ENCODE peak calls at places on chromosomes 5 and 9, in five cellular contexts. One of them, this sample, is unnamed.

GRCh38 chr5:147509710-147510651 is at the start of gene DPYSL3:
- DNase-seq in neural progenitor cell: peak; percentile 93
- DNase-seq in lower leg skin: peak; percentile 51
- DNase-seq in glutamatergic neuron: peak; percentile 84
- DNase-seq in GM13976: peak; percentile 21
- DNase-seq in this sample: peak; percentile 27

GRCh38 chr9:4538621-4539020 is 48.4 kb downstream of the SLC1A1 start:
- DNase-seq in glutamatergic neuron: no peak
- DNase-seq in neural progenitor cell: no peak
- DNase-seq in lower leg skin: no peak
- DNase-seq in GM13976: no peak
- DNase-seq in this sample: no peak

GRCh38 chr5:39629946-39630345 is 205.2 kb upstream of the DAB2 start:
- DNase-seq in GM13976: no peak
- DNase-seq in glutamatergic neuron: no peak
- DNase-seq in lower leg skin: no peak
- DNase-seq in neural progenitor cell: no peak
- DNase-seq in this sample: no peak

GRCh38 chr5:114325552-114325951 is 36.3 kb upstream of the KCNN2 start:
- DNase-seq in GM13976: no peak
- DNase-seq in lower leg skin: no peak
- DNase-seq in glutamatergic neuron: no peak
- DNase-seq in neural progenitor cell: no peak
- DNase-seq in this sample: no peak

GRCh38 chr5:6225121-6225607 is 153.2 kb downstream of the MED10 start:
- DNase-seq in glutamatergic neuron: no peak
- DNase-seq in lower leg skin: no peak
- DNase-seq in GM13976: no peak
- DNase-seq in neural progenitor cell: no peak
- DNase-seq in this sample: no peak

GRCh38 chr5:172788771-172789686 is 18.0 kb upstream of the DUSP1 start:
- DNase-seq in neural progenitor cell: no peak
- DNase-seq in glutamatergic neuron: no peak
- DNase-seq in lower leg skin: no peak
- DNase-seq in GM13976: peak; percentile 50
- DNase-seq in this sample: no peak

GRCh38 chr5:173094012-173094661 is 38.0 kb downstream of the CREBRF start:
- DNase-seq in GM13976: no peak
- DNase-seq in neural progenitor cell: no peak
- DNase-seq in glutamatergic neuron: no peak
- DNase-seq in lower leg skin: no peak
- DNase-seq in this sample: no peak

GRCh38 chr5:170755679-170756456 is 27.7 kb upstream of the GABRP start:
- DNase-seq in neural progenitor cell: no peak
- DNase-seq in glutamatergic neuron: no peak
- DNase-seq in lower leg skin: no peak
- DNase-seq in GM13976: no peak
- DNase-seq in this sample: no peak

GRCh38 chr5:138753794-138754698 is 821 bp downstream of the CTNNA1 start:
- DNase-seq in neural progenitor cell: peak; percentile 81
- DNase-seq in glutamatergic neuron: peak; percentile 65
- DNase-seq in GM13976: peak; percentile 45
- DNase-seq in lower leg skin: peak; percentile 93
- DNase-seq in this sample: peak; percentile 94

GRCh38 chr5:25009063-25009462 is 364.3 kb upstream of the CDH10 start:
- DNase-seq in lower leg skin: no peak
- DNase-seq in glutamatergic neuron: no peak
- DNase-seq in GM13976: no peak
- DNase-seq in neural progenitor cell: no peak
- DNase-seq in this sample: no peak

GRCh38 chr9:114250235-114250568 is 72.7 kb upstream of the ORM1 start:
- DNase-seq in GM13976: no peak
- DNase-seq in lower leg skin: peak; percentile 61
- DNase-seq in glutamatergic neuron: no peak
- DNase-seq in neural progenitor cell: no peak
- DNase-seq in this sample: no peak

GRCh38 chr9:118522093-118523028 is 818.2 kb downstream of the TLR4 start:
- DNase-seq in GM13976: peak; percentile 35
- DNase-seq in neural progenitor cell: peak; percentile 84
- DNase-seq in lower leg skin: no peak
- DNase-seq in glutamatergic neuron: peak; percentile 74
- DNase-seq in this sample: no peak

GRCh38 chr5:134714120-134714519 is 24.2 kb upstream of the CAMLG start:
- DNase-seq in neural progenitor cell: peak; percentile 16
- DNase-seq in GM13976: no peak
- DNase-seq in lower leg skin: no peak
- DNase-seq in glutamatergic neuron: no peak
- DNase-seq in this sample: no peak

GRCh38 chr5:95063492-95063891 is 221.4 kb downstream of the MCTP1 start:
- DNase-seq in lower leg skin: no peak
- DNase-seq in glutamatergic neuron: no peak
- DNase-seq in neural progenitor cell: peak; percentile 9
- DNase-seq in GM13976: no peak
- DNase-seq in this sample: no peak

GRCh38 chr9:127186799-127187198 is 64.4 kb upstream of the ANGPTL2 start:
- DNase-seq in lower leg skin: no peak
- DNase-seq in neural progenitor cell: no peak
- DNase-seq in glutamatergic neuron: peak; percentile 6
- DNase-seq in GM13976: no peak
- DNase-seq in this sample: no peak

GRCh38 chr9:68905129-68905528 is 108.8 kb downstream of the PRKACG start:
- DNase-seq in glutamatergic neuron: no peak
- DNase-seq in lower leg skin: no peak
- DNase-seq in neural progenitor cell: no peak
- DNase-seq in GM13976: no peak
- DNase-seq in this sample: no peak

GRCh38 chr9:90894956-90895687 is 93.5 kb downstream of the SYK start:
- DNase-seq in GM13976: no peak
- DNase-seq in lower leg skin: peak; percentile 34
- DNase-seq in neural progenitor cell: peak; percentile 45
- DNase-seq in glutamatergic neuron: peak; percentile 50
- DNase-seq in this sample: no peak

GRCh38 chr5:66080664-66081063 is 63.4 kb upstream of the SREK1 start:
- DNase-seq in neural progenitor cell: no peak
- DNase-seq in glutamatergic neuron: no peak
- DNase-seq in lower leg skin: no peak
- DNase-seq in GM13976: no peak
- DNase-seq in this sample: no peak

GRCh38 chr9:81320909-81321482 is 368.4 kb downstream of the TLE1 start:
- DNase-seq in glutamatergic neuron: no peak
- DNase-seq in neural progenitor cell: no peak
- DNase-seq in lower leg skin: no peak
- DNase-seq in GM13976: no peak
- DNase-seq in this sample: no peak

GRCh38 chr9:109500421-109500974 is 2.4 kb upstream of the PTPN3 start:
- DNase-seq in neural progenitor cell: no peak
- DNase-seq in glutamatergic neuron: no peak
- DNase-seq in GM13976: no peak
- DNase-seq in lower leg skin: no peak
- DNase-seq in this sample: no peak

GRCh38 chr5:108079754-108080153 is 302.1 kb downstream of the FBXL17 start:
- DNase-seq in GM13976: no peak
- DNase-seq in lower leg skin: no peak
- DNase-seq in glutamatergic neuron: no peak
- DNase-seq in neural progenitor cell: no peak
- DNase-seq in this sample: no peak

GRCh38 chr5:145680744-145681143 is 154.4 kb downstream of the PRELID2 start:
- DNase-seq in glutamatergic neuron: no peak
- DNase-seq in lower leg skin: no peak
- DNase-seq in neural progenitor cell: no peak
- DNase-seq in GM13976: no peak
- DNase-seq in this sample: no peak

GRCh38 chr5:145681216-145681615 is 153.9 kb downstream of the PRELID2 start:
- DNase-seq in glutamatergic neuron: no peak
- DNase-seq in GM13976: no peak
- DNase-seq in neural progenitor cell: no peak
- DNase-seq in lower leg skin: no peak
- DNase-seq in this sample: no peak

GRCh38 chr5:145681686-145682085 is 153.5 kb downstream of the PRELID2 start:
- DNase-seq in neural progenitor cell: peak; percentile 74
- DNase-seq in GM13976: peak; percentile 31
- DNase-seq in glutamatergic neuron: peak; percentile 39
- DNase-seq in lower leg skin: peak; percentile 60
- DNase-seq in this sample: no peak

GRCh38 chr5:145678255-145678654 is 156.9 kb downstream of the PRELID2 start:
- DNase-seq in glutamatergic neuron: no peak
- DNase-seq in lower leg skin: no peak
- DNase-seq in neural progenitor cell: no peak
- DNase-seq in GM13976: no peak
- DNase-seq in this sample: no peak

DNA sequence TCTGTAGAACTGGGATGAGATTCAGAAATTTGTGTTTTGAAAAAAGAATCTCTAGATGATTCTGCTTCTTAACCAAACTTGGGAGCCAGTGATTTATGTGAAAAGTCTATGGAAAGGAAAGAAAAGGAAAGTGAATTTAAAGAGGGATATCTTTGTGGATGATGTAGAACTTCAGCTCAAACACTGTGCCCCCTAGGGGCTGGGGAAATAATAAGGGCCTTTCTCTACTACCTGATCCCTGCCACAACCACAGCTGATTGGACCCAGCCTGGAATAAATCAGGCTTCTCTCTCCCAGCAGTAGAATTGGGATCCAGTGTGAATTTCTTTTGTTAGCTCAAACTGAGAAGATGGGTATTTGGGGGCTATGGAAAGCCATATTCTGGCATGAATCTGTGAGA is 155.0 kb downstream of the PRELID2 start:
- DNase-seq in GM13976: no peak
- DNase-seq in neural progenitor cell: peak; percentile 26
- DNase-seq in lower leg skin: no peak
- DNase-seq in glutamatergic neuron: no peak
- DNase-seq in this sample: no peak
- TF ChIP-seq CTCF in GM13976: no peak
- TF ChIP-seq CTCF in neural progenitor cell: peak; percentile 48
- TF ChIP-seq CTCF in lower leg skin: no peak
- TF ChIP-seq CTCF in glutamatergic neuron: no peak
- TF ChIP-seq CTCF in this sample: no peak

GRCh38 chr5:78362220-78362619 is 1.8 kb downstream of the SCAMP1 start:
- DNase-seq in GM13976: no peak
- DNase-seq in lower leg skin: no peak
- DNase-seq in neural progenitor cell: no peak
- DNase-seq in glutamatergic neuron: no peak
- DNase-seq in this sample: no peak

GRCh38 chr5:78361226-78361993 is 993 bp downstream of the SCAMP1 start:
- DNase-seq in GM13976: no peak
- DNase-seq in glutamatergic neuron: no peak
- DNase-seq in neural progenitor cell: peak; percentile 50
- DNase-seq in lower leg skin: peak; percentile 38
- DNase-seq in this sample: peak; percentile 33

GRCh38 chr5:78367318-78367991 is 7.0 kb downstream of the SCAMP1 start:
- DNase-seq in glutamatergic neuron: no peak
- DNase-seq in lower leg skin: no peak
- DNase-seq in GM13976: no peak
- DNase-seq in neural progenitor cell: no peak
- DNase-seq in this sample: no peak

GRCh38 chr5:78360674-78361225 is 333 bp downstream of the SCAMP1 start:
- DNase-seq in lower leg skin: peak; percentile 32
- DNase-seq in GM13976: peak; percentile 64
- DNase-seq in neural progenitor cell: no peak
- DNase-seq in glutamatergic neuron: peak; percentile 45
- DNase-seq in this sample: peak; percentile 22

DNA sequence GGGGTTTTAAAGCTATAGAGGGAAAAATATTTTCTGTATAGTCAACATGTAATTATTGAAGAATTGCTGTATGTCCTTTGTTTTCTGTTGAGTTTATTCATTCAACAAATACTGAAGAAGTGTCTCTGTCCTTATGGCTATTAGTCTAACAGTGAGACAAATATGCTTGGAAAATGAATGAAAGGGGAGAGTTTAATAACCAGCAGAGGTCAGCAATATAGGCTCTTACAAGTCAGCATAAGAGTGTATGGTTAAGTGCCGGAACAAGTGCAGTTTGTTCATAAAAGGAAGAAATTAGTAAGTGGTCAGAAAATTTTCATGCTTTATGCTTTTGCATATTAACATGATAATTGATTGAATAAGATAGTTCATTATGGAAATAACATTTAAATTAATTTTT is 3.6 kb downstream of the SCAMP1 start:
- DNase-seq in GM13976: no peak
- DNase-seq in glutamatergic neuron: no peak
- DNase-seq in lower leg skin: no peak
- DNase-seq in neural progenitor cell: no peak
- DNase-seq in this sample: no peak
- TF ChIP-seq CTCF in GM13976: no peak
- TF ChIP-seq CTCF in glutamatergic neuron: no peak
- TF ChIP-seq CTCF in lower leg skin: no peak
- TF ChIP-seq CTCF in neural progenitor cell: no peak
- TF ChIP-seq CTCF in this sample: no peak

DNA sequence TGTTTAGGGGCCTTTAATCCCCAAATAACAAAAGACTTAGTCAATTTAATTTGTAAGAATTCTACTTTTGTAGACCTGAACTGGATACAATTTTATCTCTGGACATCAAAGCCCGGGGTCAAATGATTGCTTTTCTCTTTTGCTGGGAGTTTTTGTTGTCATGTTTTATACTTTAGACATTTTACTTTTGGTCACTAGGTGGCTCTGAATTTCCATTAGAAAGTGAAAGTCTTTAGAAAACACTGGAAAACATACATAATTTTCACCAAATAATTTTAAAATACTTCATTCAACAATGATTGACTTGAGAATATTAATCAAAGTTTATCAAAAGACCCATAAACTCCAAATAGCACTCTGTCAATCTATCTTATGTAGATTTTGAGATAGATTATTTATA is 2.8 kb upstream of the PCA3 start:
- DNase-seq in lower leg skin: no peak
- DNase-seq in glutamatergic neuron: no peak
- DNase-seq in GM13976: no peak
- DNase-seq in neural progenitor cell: no peak
- DNase-seq in this sample: no peak
- TF ChIP-seq CTCF in lower leg skin: no peak
- TF ChIP-seq CTCF in glutamatergic neuron: peak; percentile 23
- TF ChIP-seq CTCF in GM13976: peak; percentile 17
- TF ChIP-seq CTCF in neural progenitor cell: peak; percentile 45
- TF ChIP-seq CTCF in this sample: no peak

DNA sequence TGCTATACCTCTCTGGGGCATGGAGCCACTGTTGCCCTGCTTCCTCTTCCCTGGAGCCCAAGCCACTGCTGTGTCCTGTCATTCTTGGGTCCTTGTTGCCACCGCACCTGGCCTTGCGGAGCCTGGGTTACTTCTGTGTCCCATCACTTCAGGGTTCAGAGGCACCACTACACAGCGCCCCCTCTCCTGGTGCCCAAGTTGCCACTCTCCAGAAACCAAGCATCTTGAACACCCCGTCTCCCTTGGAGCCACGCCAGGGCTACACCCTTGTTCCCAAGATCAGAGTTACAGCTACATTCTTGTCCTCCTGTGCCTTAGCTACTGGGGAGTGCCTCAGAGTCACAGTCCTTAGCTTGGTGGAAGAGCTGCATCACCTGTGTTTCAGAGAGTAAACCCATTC is 147.2 kb upstream of the CD180 start:
- DNase-seq in GM13976: no peak
- DNase-seq in glutamatergic neuron: no peak
- DNase-seq in lower leg skin: no peak
- DNase-seq in neural progenitor cell: no peak
- DNase-seq in this sample: no peak
- TF ChIP-seq CTCF in GM13976: no peak
- TF ChIP-seq CTCF in glutamatergic neuron: no peak
- TF ChIP-seq CTCF in lower leg skin: no peak
- TF ChIP-seq CTCF in neural progenitor cell: no peak
- TF ChIP-seq CTCF in this sample: no peak

GRCh38 chr9:19208653-19209052 is 21.8 kb upstream of the DENND4C start:
- DNase-seq in lower leg skin: no peak
- DNase-seq in GM13976: peak; percentile 2
- DNase-seq in neural progenitor cell: no peak
- DNase-seq in glutamatergic neuron: no peak
- DNase-seq in this sample: no peak
- TF ChIP-seq CTCF in lower leg skin: no peak
- TF ChIP-seq CTCF in GM13976: no peak
- TF ChIP-seq CTCF in neural progenitor cell: no peak
- TF ChIP-seq CTCF in glutamatergic neuron: no peak
- TF ChIP-seq CTCF in this sample: no peak

This sample was measured in omental fat pad.